ENCODE peak calls at places on chromosomes 11 and 22, in nine cellular contexts. V is HCT116, R is aorta, E is endothelial cell of umbilical vein, J is PC-3, A is mesenchymal stem cell, F is WERI-Rb-1, S is psoas muscle, P is T-helper 17 cell. X is an unnamed sample. For H3K9me3, the result is how much of the 10 kb centered on the place peaks cover.

GRCh38 chr11:7955191-7955590 is 10.1 kb downstream of the NLRP10 start:
- DNase-seq in E (no peak), P (no peak), S (no peak), J (peak), R (no peak), V (no peak), A (no peak), F (no peak), X (no peak)

GRCh38 chr22:46107089-46107664 is 43.1 kb upstream of the PPARA start:
- DNase-seq in A (no peak), J (no peak), F (no peak), E (no peak), P (no peak), V (no peak), R (no peak), S (peak), X (no peak)

GRCh38 chr11:112516771-112517170 is 256.1 kb upstream of the PLET1 start:
- DNase-seq in R (no peak), S (no peak), E (no peak), J (no peak), V (no peak), A (no peak), F (no peak), P (no peak), X (no peak)

GRCh38 chr11:14425621-14426020 is 66.6 kb upstream of the RRAS2 start:
- DNase-seq in E (no peak), A (no peak), J (no peak), V (no peak), P (no peak), F (no peak), S (no peak), R (no peak), X (no peak)

GRCh38 chr11:23564370-23564769 is 704.1 kb upstream of the CCDC179 start:
- DNase-seq in V (no peak), A (no peak), S (no peak), F (no peak), R (no peak), J (no peak), P (no peak), E (no peak), X (no peak)

GRCh38 chr11:126284829-126285228 is 1.9 kb downstream of the TIRAP start:
- DNase-seq in J (peak), R (peak), F (no peak), P (peak), A (peak), V (no peak), S (no peak), E (peak), X (peak)

GRCh38 chr22:29587938-29588699 is 7.2 kb upstream of the NIPSNAP1 start:
- DNase-seq in J (peak), F (no peak), A (peak), E (peak), V (no peak), R (no peak), S (no peak), P (no peak), X (no peak)

GRCh38 chr11:48172818-48173609 is 43.6 kb upstream of the OR4B1 start:
- DNase-seq in V (peak), J (peak), A (peak), S (peak), F (peak), R (peak), P (peak), E (peak), X (peak)

GRCh38 chr11:126857860-126858808 is 142.4 kb downstream of the KIRREL3 start:
- DNase-seq in R (no peak), V (no peak), P (no peak), E (no peak), J (no peak), F (no peak), S (no peak), A (no peak), X (no peak)

GRCh38 chr11:70900540-70900939 is 351.8 kb downstream of the SHANK2 start:
- DNase-seq in E (no peak), R (peak), F (no peak), A (no peak), V (no peak), J (no peak), P (no peak), S (no peak), X (no peak)

GRCh38 chr11:952406-953385 is 27.0 kb downstream of the AP2A2 start:
- DNase-seq in V (no peak), S (no peak), P (no peak), F (no peak), A (peak), E (no peak), J (no peak), R (no peak), X (no peak)

GRCh38 chr11:61869636-61870428 is 21.5 kb downstream of the FADS3 start:
- DNase-seq in E (no peak), J (no peak), S (peak), A (peak), P (no peak), F (no peak), V (no peak), R (no peak), X (no peak)

GRCh38 chr11:82929121-82929520 is 27.6 kb downstream of the DDIAS start:
- DNase-seq in E (no peak), A (no peak), V (no peak), P (no peak), F (no peak), J (no peak), R (no peak), S (no peak), X (no peak)

GRCh38 chr11:82930734-82931133 is 29.2 kb downstream of the DDIAS start:
- DNase-seq in J (no peak), V (no peak), S (no peak), A (no peak), F (no peak), E (no peak), P (no peak), R (no peak), X (no peak)

GRCh38 chr11:82927264-82927880 is 25.8 kb downstream of the DDIAS start:
- DNase-seq in E (peak), J (peak), V (peak), A (peak), S (no peak), F (no peak), R (no peak), P (no peak), X (no peak)

GRCh38 chr11:82932564-82932963 is 31.0 kb downstream of the DDIAS start:
- DNase-seq in E (no peak), R (no peak), A (no peak), J (no peak), V (no peak), F (no peak), S (no peak), P (no peak), X (no peak)

GRCh38 chr11:82930229-82930628 is 28.7 kb downstream of the DDIAS start:
- DNase-seq in P (no peak), E (no peak), V (no peak), F (no peak), J (no peak), S (no peak), A (no peak), R (no peak), X (no peak)
- H3K9me3 ChIP-seq in P (under half), E (under half), V (under half), F (under half), J (under half), S (under half), A (under half), R (under half), X (under half)

GRCh38 chr22:48779661-48780596 is 1047.7 kb downstream of the BRD1 start:
- DNase-seq in F (no peak), V (no peak), S (no peak), R (no peak), P (no peak), J (no peak), A (no peak), E (no peak), X (no peak)
- H3K9me3 ChIP-seq in F (under half), V (under half), S (under half), R (under half), P (under half), J (under half), A (under half), E (under half), X (under half)

DNA sequence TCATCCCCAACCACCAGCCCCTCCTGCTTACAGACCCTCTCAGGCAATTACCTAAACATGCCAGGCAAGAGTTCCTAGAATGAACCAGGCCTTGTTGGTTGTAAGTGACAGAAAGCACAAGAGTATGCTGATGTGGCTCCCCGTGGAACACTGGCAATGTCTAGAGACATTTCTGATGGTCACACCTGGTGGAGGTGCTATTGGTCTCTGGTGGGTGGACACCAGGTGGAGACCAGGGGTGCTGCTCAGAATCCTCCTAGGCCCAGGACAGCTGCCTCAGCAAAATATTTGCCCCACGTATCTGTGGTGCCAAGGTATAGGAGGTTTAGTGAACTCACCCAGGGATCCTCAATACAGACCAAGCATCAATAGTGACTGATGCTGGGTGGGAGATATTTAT is 832.7 kb downstream of the TBC1D22A start:
- DNase-seq in P (no peak), V (no peak), S (no peak), A (no peak), R (no peak), J (no peak), F (no peak), E (no peak), X (no peak)
- H3K9me3 ChIP-seq in P (under half), V (under half), S (under half), A (under half), R (under half), J (under half), F (under half), E (under half), X (under half)

GRCh38 chr11:12767577-12767976 is 93.4 kb downstream of the TEAD1 start:
- DNase-seq in F (no peak), V (no peak), J (no peak), R (no peak), A (no peak), S (no peak), E (no peak), P (no peak), X (no peak)

GRCh38 chr11:12764187-12764914 is 90.1 kb downstream of the TEAD1 start:
- DNase-seq in R (no peak), J (no peak), P (no peak), E (no peak), A (no peak), S (no peak), V (no peak), F (peak), X (no peak)

GRCh38 chr11:12765428-12765827 is 91.2 kb downstream of the TEAD1 start:
- DNase-seq in F (peak), R (no peak), E (no peak), V (no peak), P (no peak), J (no peak), A (peak), S (no peak), X (no peak)

GRCh38 chr11:12768731-12769673 is 94.8 kb downstream of the TEAD1 start:
- DNase-seq in P (no peak), S (peak), R (no peak), A (no peak), E (no peak), F (no peak), J (peak), V (no peak), X (no peak)

GRCh38 chr11:12767022-12767421 is 92.8 kb downstream of the TEAD1 start:
- DNase-seq in J (no peak), R (no peak), V (no peak), F (no peak), S (no peak), E (no peak), A (no peak), P (no peak), X (no peak)
- H3K9me3 ChIP-seq in J (under half), R (under half), V (under half), F (under half), S (under half), E (under half), A (under half), P (under half), X (under half)